ENCODE peak calls at places on chromosome 4, in seven cellular contexts. V is amniotic stem cell, F is ureter, A is OCI-LY7, P is HepG2, M is KBM-7, E is BJ. Q is an unnamed sample.

GRCh38 chr4:151784676-151785075 is 23.9 kb upstream of the GATB start:
- DNase-seq in F (no peak), M (no peak), V (no peak), P (no peak), A (no peak), E (no peak), Q (no peak)

GRCh38 chr4:51998837-51999236 is 21.3 kb downstream of the LRRC66 start:
- DNase-seq in F (no peak), A (no peak), P (no peak), V (no peak), E (no peak), M (no peak), Q (no peak)

GRCh38 chr4:171929477-171929876 is 116.3 kb downstream of the GALNTL6 start:
- DNase-seq in V (no peak), A (no peak), M (no peak), P (no peak), F (no peak), E (no peak), Q (no peak)

GRCh38 chr4:107897823-107898222 is 33.5 kb upstream of the CYP2U1 start:
- DNase-seq in E (no peak), P (no peak), A (no peak), M (no peak), F (no peak), V (no peak), Q (peak; percentile 26)

GRCh38 chr4:175421506-175421905 is 390.6 kb downstream of the GPM6A start:
- DNase-seq in P (peak; percentile 0), F (no peak), V (no peak), A (no peak), M (no peak), E (no peak), Q (no peak)

GRCh38 chr4:66633472-66633871 is 911.8 kb downstream of the CENPC start:
- DNase-seq in A (no peak), F (no peak), V (no peak), P (no peak), M (no peak), E (no peak), Q (no peak)

GRCh38 chr4:184731056-184731455 is 2.8 kb downstream of the CENPU start:
- DNase-seq in E (no peak), M (no peak), V (no peak), F (no peak), P (no peak), A (peak; percentile 27), Q (no peak)

GRCh38 chr4:113952452-113953029 is 26.9 kb downstream of the ARSJ start:
- DNase-seq in A (peak; percentile 50), M (peak; percentile 43), V (no peak), F (no peak), P (peak; percentile 54), E (no peak), Q (peak; percentile 66)

GRCh38 chr4:71202703-71203102 is 136.1 kb upstream of the SLC4A4 start:
- DNase-seq in F (no peak), E (no peak), V (no peak), P (no peak), A (no peak), M (no peak), Q (no peak)